ENCODE peak calls at places on chromosomes 4 and X, in eight cellular contexts. E is astrocyte, T is lung, B is Panc1, Z is coronary artery, H is PC-3, G is gastrocnemius medialis, J is osteocyte. L is an unnamed sample.

GRCh38 chr4:1401409-1402020 is 4.7 kb downstream of the NKX1-1 start:
- DNase-seq in B (no peak), G (no peak), J (no peak), E (no peak), H (no peak), Z (peak; percentile 64), T (no peak), L (peak; percentile 16)

GRCh38 chrX:151386838-151387459 is 10.1 kb upstream of the VMA21 start:
- DNase-seq in J (no peak), T (no peak), H (no peak), G (no peak), Z (no peak), E (no peak), B (no peak), L (no peak)

GRCh38 chr4:145406970-145407369 is 74.7 kb upstream of the SMAD1 start:
- DNase-seq in Z (no peak), J (no peak), H (no peak), B (no peak), E (peak; percentile 2), T (no peak), G (no peak), L (no peak)

GRCh38 chr4:178448372-178449040 is 1006.3 kb upstream of the AGA start:
- DNase-seq in Z (no peak), H (no peak), G (no peak), E (no peak), J (no peak), T (no peak), B (no peak), L (no peak)

GRCh38 chrX:28042826-28043564 is 61.7 kb upstream of the DCAF8L1 start:
- DNase-seq in Z (no peak), B (no peak), T (no peak), J (peak; percentile 77), G (no peak), E (no peak), H (no peak), L (no peak)

GRCh38 chr4:183429489-183429888 is 14.9 kb upstream of the CDKN2AIP start:
- DNase-seq in G (no peak), B (no peak), T (peak; percentile 13), H (no peak), J (peak; percentile 42), E (no peak), Z (peak; percentile 31), L (no peak)

GRCh38 chr4:125105561-125105960 is 209.2 kb upstream of the FAT4 start:
- DNase-seq in B (no peak), T (no peak), H (no peak), J (no peak), G (no peak), Z (no peak), E (no peak), L (no peak)

GRCh38 chr4:165016971-165017370 is 14.8 kb upstream of the TRIM60 start:
- DNase-seq in E (no peak), H (peak; percentile 23), G (no peak), B (no peak), Z (no peak), J (no peak), T (no peak), L (no peak)

GRCh38 chrX:10381218-10381617 is 224.4 kb downstream of the CLCN4 start:
- DNase-seq in Z (no peak), T (no peak), H (peak; percentile 35), J (no peak), E (no peak), G (no peak), B (no peak), L (no peak)

GRCh38 chr4:74230902-74231499 is 73.1 kb downstream of the MTHFD2L start:
- DNase-seq in T (peak; percentile 65), B (no peak), H (peak; percentile 99), E (peak; percentile 45), G (no peak), Z (no peak), J (no peak), L (no peak)

GRCh38 chrX:18102006-18102405 is 118.7 kb downstream of the BEND2 start:
- DNase-seq in B (no peak), G (no peak), H (no peak), E (no peak), T (no peak), J (no peak), Z (no peak), L (no peak)

GRCh38 chr4:124437853-124438495 is 274.6 kb downstream of the ANKRD50 start:
- DNase-seq in E (no peak), H (peak; percentile 75), J (no peak), B (no peak), G (no peak), Z (no peak), T (no peak), L (no peak)

GRCh38 chr4:133151301-133151680 is 2.2 kb downstream of the PCDH10 start:
- DNase-seq in H (no peak), Z (peak; percentile 70), G (no peak), B (no peak), T (no peak), J (no peak), E (peak; percentile 30), L (peak; percentile 45)

GRCh38 chrX:1321689-1322088 is 14.9 kb upstream of the IL3RA start:
- DNase-seq in E (no peak), J (no peak), H (no peak), B (no peak), T (no peak), G (no peak), Z (no peak), L (no peak)

GRCh38 chr4:184937745-184938144 is 80.5 kb upstream of the HELT start:
- DNase-seq in T (no peak), J (peak; percentile 69), Z (no peak), E (no peak), H (no peak), B (no peak), G (no peak), L (peak; percentile 36)

DNA sequence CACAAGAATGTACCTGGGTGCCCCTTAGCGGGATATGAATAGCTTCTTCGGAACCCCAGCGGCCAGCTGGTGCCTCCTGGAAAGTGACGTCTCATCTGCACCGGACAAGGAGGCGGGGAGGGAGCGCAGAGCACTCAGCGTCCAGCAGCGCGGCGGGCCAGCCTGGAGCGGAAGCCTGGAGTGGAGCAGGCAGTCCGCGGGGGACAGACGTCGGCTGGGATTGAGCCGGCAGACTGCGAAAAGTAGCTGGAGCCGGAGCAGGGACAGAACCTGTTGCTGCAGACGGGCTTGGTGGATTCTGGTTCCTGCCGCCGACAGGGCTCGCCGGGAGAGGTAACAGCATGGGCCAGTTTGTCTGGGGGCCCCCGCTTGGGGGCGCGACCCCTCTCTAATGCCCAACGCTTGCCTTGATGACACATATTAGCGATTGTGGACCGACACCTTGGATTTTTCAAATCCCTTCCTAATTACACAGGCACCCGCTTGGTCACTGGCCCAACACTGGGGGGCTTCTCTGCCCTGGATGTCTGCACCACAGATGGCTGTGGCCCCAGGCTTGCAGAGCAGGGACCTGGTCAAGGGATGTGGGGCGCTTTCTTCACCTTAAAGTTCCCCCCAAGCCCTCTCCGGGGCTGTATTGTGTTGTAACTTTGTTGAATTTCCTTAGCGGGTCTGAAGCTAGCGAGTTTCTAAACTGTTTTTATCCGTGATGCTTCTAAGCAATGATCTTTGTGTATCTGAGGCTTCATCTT is at the start of gene NPFFR2:
- DNase-seq in T (peak; percentile 29), G (no peak), H (no peak), B (no peak), Z (no peak), E (peak; percentile 51), J (no peak), L (peak; percentile 40)
- TF ChIP-seq CTCF in T (no peak), G (no peak), H (no peak), B (no peak), Z (no peak), E (no peak), J (no peak), L (no peak)

GRCh38 chrX:133958997-133959688 is 26.3 kb downstream of the GPC3 start:
- DNase-seq in E (no peak), Z (no peak), T (no peak), H (peak; percentile 5), J (no peak), B (no peak), G (no peak), L (no peak)
- TF ChIP-seq CTCF in E (no peak), Z (no peak), T (no peak), H (peak; percentile 37), J (peak; percentile 36), B (no peak), G (no peak), L (no peak)

GRCh38 chr4:54657194-54657555 is 582 bp upstream of the KIT start:
- DNase-seq in H (no peak), G (no peak), T (no peak), Z (no peak), B (no peak), E (no peak), J (no peak), L (no peak)

GRCh38 chr4:54660145-54660535 is 2.4 kb downstream of the KIT start:
- DNase-seq in J (no peak), H (peak; percentile 42), G (no peak), T (no peak), E (no peak), Z (no peak), B (no peak), L (no peak)

GRCh38 chr4:54657556-54658313 is at the start of gene KIT:
- DNase-seq in H (no peak), T (no peak), B (no peak), Z (no peak), G (no peak), J (peak; percentile 87), E (no peak), L (peak; percentile 83)

GRCh38 chr4:54659213-54660144 is 1.7 kb downstream of the KIT start:
- DNase-seq in B (no peak), Z (no peak), H (no peak), T (no peak), E (no peak), J (no peak), G (no peak), L (no peak)

DNA sequence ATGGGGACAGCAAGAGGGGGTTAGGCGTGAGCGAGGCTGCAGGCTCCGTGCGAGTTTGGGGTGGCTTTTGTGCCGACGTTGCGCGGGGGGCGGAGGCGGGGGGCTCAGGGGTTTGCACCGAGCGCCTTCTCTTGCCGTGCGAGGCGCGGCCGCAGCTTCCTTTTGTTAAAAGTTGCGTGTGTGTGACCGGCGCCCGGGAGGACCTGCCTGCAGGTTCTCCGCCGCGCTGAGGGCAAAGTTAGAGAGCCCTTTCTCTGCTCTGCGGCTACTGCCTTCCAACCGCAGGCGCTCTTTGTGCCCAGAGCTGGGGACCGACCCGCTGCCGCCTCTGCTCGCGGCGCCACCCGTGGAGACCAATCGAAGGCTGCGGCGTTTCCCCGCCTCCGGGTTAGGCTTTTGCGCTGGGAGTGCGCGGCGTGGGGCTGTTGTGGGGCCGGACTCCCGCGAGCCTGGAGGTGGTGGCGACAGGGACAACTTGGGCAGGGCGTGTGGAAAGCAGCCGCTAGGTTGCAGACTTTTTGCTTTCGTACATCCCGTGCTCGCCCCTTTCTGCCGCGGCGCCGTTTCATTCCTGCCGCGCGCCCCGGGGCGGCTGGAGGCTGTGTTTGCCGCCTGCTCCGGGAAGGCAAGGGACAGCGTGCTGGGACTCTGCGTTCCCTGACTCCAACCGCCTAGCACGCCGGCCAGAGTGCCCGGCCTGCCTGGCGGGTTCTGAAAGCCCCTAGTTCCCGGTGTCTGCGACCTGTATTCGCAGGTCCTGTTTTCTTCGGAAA is 750 bp downstream of the KIT start:
- DNase-seq in T (peak; percentile 36), E (peak; percentile 14), G (no peak), J (peak; percentile 85), Z (no peak), B (no peak), H (peak; percentile 36), L (peak; percentile 69)
- TF ChIP-seq CTCF in T (no peak), E (no peak), G (no peak), J (peak; percentile 49), Z (no peak), B (peak; percentile 26), H (peak; percentile 34), L (no peak)

GRCh38 chrX:19888419-19888879 is 1.0 kb upstream of the SH3KBP1 start:
- DNase-seq in H (peak; percentile 80), G (no peak), T (no peak), J (no peak), B (no peak), Z (no peak), E (peak; percentile 42), L (no peak)
- TF ChIP-seq CTCF in H (peak; percentile 75), G (peak; percentile 50), T (peak; percentile 58), J (peak; percentile 67), B (peak; percentile 60), Z (no peak), E (peak; percentile 44), L (peak; percentile 25)